ENCODE peak calls at places on chromosomes 1 and 21, in eight cellular contexts. H is H9, R is mesothelial cell of epicardium, A is body of pancreas, N is left lung, B is dorsolateral prefrontal cortex, K is upper lobe of right lung, X is lower lobe of right lung. T is an unnamed sample.

GRCh38 chr1:110594466-110595076 is 11.6 kb downstream of the KCNA2 start:
- DNase-seq in X (no peak), H (no peak), N (no peak), B (peak), R (no peak), A (no peak), K (no peak), T (no peak)

GRCh38 chr1:52552236-52552504 is 722 bp downstream of the TUT4 start:
- DNase-seq in N (no peak), B (no peak), A (peak), K (no peak), X (peak), R (no peak), H (no peak), T (no peak)

GRCh38 chr1:170634293-170634692 is 29.6 kb upstream of the PRRX1 start:
- DNase-seq in A (no peak), X (no peak), H (no peak), B (no peak), N (no peak), R (no peak), K (no peak), T (no peak)

GRCh38 chr1:91520940-91521507 is 20.4 kb downstream of the CDC7 start:
- DNase-seq in R (no peak), X (no peak), H (no peak), N (no peak), K (no peak), B (no peak), A (no peak), T (no peak)

GRCh38 chr21:40685121-40685630 is 161.8 kb downstream of the DSCAM start:
- DNase-seq in N (no peak), H (no peak), X (no peak), A (no peak), B (no peak), K (no peak), R (no peak), T (no peak)

GRCh38 chr1:117753652-117754051 is 147.8 kb downstream of the TENT5C start:
- DNase-seq in H (no peak), R (no peak), X (no peak), K (no peak), B (no peak), N (no peak), A (no peak), T (no peak)

GRCh38 chr1:218281285-218281684 is 3.8 kb upstream of the RRP15 start:
- DNase-seq in X (no peak), A (no peak), H (no peak), R (no peak), N (no peak), B (no peak), K (no peak), T (no peak)

GRCh38 chr1:158333405-158334145 is 2.2 kb upstream of the CD1B start:
- DNase-seq in N (no peak), X (no peak), K (no peak), R (no peak), B (no peak), H (no peak), A (no peak), T (no peak)

GRCh38 chr1:27612718-27613117 is 8.8 kb upstream of the AHDC1 start:
- DNase-seq in N (peak), R (no peak), X (no peak), K (no peak), A (no peak), B (no peak), H (no peak), T (no peak)

GRCh38 chr1:164473544-164473943 is 85.4 kb upstream of the PBX1 start:
- DNase-seq in K (no peak), H (no peak), A (no peak), R (no peak), N (no peak), B (no peak), X (no peak), T (no peak)

GRCh38 chr1:228265167-228265566 is 57.3 kb downstream of the OBSCN start:
- DNase-seq in A (no peak), K (no peak), H (no peak), N (no peak), B (no peak), X (no peak), R (no peak), T (no peak)
- TF ChIP-seq CTCF in A (peak), K (no peak), H (peak), N (no peak), B (no peak), X (peak), R (no peak), T (peak)

GRCh38 chr1:226548281-226549093 is at the start of gene STUM:
- DNase-seq in B (no peak), K (peak), R (no peak), X (no peak), H (peak), N (peak), A (peak), T (no peak)

GRCh38 chr1:226549094-226549936 is 751 bp downstream of the STUM start:
- DNase-seq in X (no peak), H (peak), A (no peak), K (no peak), B (no peak), R (no peak), N (no peak), T (no peak)

GRCh38 chr1:226550671-226551041 is 2.1 kb downstream of the STUM start:
- DNase-seq in R (no peak), H (no peak), B (no peak), X (no peak), A (no peak), K (no peak), N (no peak), T (no peak)

GRCh38 chr1:226551299-226551698 is 2.7 kb downstream of the STUM start:
- DNase-seq in N (no peak), R (no peak), X (no peak), K (no peak), B (no peak), A (peak), H (no peak), T (no peak)

DNA sequence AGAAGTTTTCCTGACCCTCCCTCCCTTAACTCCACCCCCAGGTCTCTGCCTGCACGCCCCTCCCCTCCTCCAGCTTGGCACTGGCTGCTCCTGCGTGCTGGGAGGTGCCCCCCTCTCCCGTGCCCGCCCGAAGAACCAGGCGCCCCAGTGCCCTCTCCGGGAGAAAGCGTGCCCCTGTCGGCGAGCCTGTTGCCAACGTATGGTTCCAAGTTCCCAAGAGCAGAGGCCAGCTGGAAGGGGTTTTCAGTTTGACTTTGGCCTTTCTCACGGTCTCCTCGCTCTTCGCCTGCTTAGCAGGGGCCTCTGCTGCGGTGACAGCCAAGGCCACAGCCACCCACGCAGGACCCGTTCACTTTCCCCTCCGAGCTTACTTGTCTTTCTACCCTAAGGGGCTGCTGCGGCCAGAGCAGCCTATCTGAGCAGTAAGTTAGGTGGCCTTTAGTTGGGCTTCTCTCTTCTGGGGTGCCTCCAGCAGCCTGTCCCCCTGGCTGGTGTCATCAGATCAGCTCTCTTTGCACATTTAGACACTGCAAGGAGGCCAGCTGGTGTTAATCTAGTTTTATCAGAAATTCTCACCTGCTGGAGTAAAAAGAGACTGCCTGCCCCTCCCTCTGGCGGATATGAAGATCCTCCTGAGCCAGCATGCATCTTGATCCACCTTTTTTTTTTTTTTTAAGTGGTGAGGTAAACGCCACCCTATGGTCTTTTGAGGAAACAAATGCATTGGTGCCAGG is 1.5 kb downstream of the STUM start:
- DNase-seq in R (no peak), A (peak), K (no peak), X (no peak), B (no peak), N (no peak), H (peak), T (no peak)
- TF ChIP-seq CTCF in R (peak), A (peak), K (peak), X (no peak), B (no peak), N (no peak), H (peak), T (peak)

GRCh38 chr1:80221319-80221718 is 1214.8 kb upstream of the ADGRL4 start:
- DNase-seq in X (no peak), R (no peak), B (no peak), H (no peak), N (no peak), K (no peak), A (no peak), T (no peak)

GRCh38 chr1:80212958-80213357 is 1206.4 kb upstream of the ADGRL4 start:
- DNase-seq in A (no peak), X (no peak), H (no peak), N (no peak), B (no peak), R (no peak), K (no peak), T (no peak)

GRCh38 chr1:80214888-80215540 is 1208.5 kb upstream of the ADGRL4 start:
- DNase-seq in B (no peak), A (no peak), X (no peak), N (no peak), H (no peak), K (no peak), R (no peak), T (no peak)

GRCh38 chr1:80217377-80217986 is 1211.0 kb upstream of the ADGRL4 start:
- DNase-seq in N (no peak), R (no peak), A (no peak), B (no peak), X (no peak), H (no peak), K (no peak), T (no peak)

DNA sequence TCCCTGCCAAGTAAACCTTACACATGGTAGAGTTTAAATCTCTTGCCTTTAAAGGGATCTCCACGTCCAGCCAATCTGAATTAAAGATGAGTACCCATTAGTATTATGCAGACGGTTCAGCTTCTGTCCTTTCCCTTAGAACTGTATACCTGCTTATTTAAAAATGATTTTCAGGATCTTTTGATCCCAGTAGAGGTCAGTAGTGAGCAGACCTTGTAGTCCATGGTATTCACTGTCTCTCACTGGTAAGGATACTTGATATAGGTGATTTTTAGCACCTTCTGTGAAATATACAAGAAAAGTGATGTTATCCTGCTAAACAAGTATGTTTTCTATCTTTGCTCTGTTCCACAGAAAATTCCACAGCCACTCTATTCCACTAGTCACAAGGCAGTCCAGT is 1211.6 kb upstream of the ADGRL4 start:
- DNase-seq in R (no peak), K (no peak), N (no peak), A (no peak), B (no peak), X (no peak), H (no peak), T (no peak)
- TF ChIP-seq CTCF in R (peak), K (peak), N (peak), A (peak), B (peak), X (peak), H (peak), T (peak)

DNA sequence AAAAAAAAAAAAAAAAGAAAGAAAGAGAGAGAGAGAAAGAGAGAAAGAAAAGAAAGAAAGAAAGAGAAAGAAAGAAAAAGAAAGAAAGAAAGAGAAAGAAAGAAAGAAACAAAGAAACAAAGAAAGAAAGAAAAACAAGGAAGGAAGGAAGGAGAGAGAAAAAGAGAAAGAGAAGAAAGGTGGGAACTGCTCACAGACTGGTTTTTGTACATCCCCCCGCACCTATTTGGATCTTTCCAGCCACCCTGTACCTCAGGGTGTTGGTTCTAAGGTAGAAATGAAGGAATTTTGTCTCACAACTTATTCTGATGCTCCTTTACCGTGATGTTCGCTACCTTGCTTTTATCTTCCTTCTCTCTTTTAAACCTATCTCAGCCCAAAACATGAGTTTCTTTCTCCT is 43.3 kb upstream of the RGS18 start:
- DNase-seq in N (no peak), R (no peak), K (no peak), H (no peak), X (no peak), B (no peak), A (no peak), T (no peak)
- TF ChIP-seq CTCF in N (no peak), R (no peak), K (no peak), H (no peak), X (no peak), B (no peak), A (no peak), T (no peak)

DNA sequence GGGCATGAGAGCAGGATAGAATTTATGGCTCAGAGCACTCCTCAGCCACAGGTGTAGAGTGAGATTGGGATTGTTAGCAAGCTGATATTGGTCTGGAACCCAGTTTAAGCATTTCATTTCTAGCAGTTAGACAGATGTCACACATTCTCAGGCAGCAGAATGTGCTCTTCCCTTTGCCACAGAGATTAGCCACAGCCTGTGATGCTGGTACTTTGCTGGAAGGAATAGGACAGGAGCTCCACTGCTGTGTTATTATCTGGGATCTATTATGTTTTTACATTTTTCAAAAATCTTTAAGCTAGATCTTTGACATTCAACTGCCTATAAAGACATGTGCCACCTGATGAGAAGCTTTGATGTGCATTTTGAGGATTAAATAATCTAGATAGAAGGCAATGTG is 1044.6 kb downstream of the ADGRL2 start:
- DNase-seq in R (no peak), K (no peak), X (no peak), A (no peak), B (no peak), N (no peak), H (no peak), T (no peak)
- TF ChIP-seq CTCF in R (no peak), K (no peak), X (no peak), A (no peak), B (no peak), N (no peak), H (no peak), T (no peak)

GRCh38 chr1:157226739-157227138 is 88.5 kb upstream of the ETV3 start:
- DNase-seq in R (no peak), N (no peak), B (no peak), A (no peak), H (no peak), X (no peak), K (no peak), T (no peak)
- TF ChIP-seq CTCF in R (no peak), N (no peak), B (no peak), A (no peak), H (no peak), X (no peak), K (no peak), T (no peak)

GRCh38 chr21:44314128-44314527 is 14.3 kb downstream of the PFKL start:
- DNase-seq in A (no peak), X (no peak), K (no peak), N (no peak), R (no peak), B (no peak), H (no peak), T (no peak)
- TF ChIP-seq CTCF in A (no peak), X (no peak), K (no peak), N (no peak), R (no peak), B (no peak), H (no peak), T (no peak)